ENCODE peak calls at places on chromosomes 3 and 15, in four cellular contexts. P is stimulated activated CD4-positive, alpha-beta T cell treated with anti-CD3 and anti-CD28 coated beads, Interleukin-12 subunit alpha, Interleukin-12 subunit beta, amount 100 ng/mL, for 48 hours; S is WERI-Rb-1; K is Kasumi-1. Z is an unnamed sample.

GRCh38 chr3:116112686-116113085 is 332.6 kb downstream of the LSAMP start:
- DNase-seq in P (no peak), K (no peak), S (no peak), Z (no peak)

GRCh38 chr15:35519536-35520149 is 26.3 kb downstream of the DPH6 start:
- DNase-seq in K (peak), S (no peak), P (no peak), Z (peak)

GRCh38 chr3:134291300-134292254 is 40.9 kb upstream of the RYK start:
- DNase-seq in S (no peak), P (no peak), K (no peak), Z (no peak)

GRCh38 chr3:131091768-131092167 is 65.1 kb downstream of the NEK11 start:
- DNase-seq in S (no peak), P (no peak), K (no peak), Z (no peak)

GRCh38 chr15:72967397-72967796 is 84.9 kb upstream of the NEO1 start:
- DNase-seq in P (no peak), S (no peak), K (no peak), Z (no peak)

GRCh38 chr3:120802916-120803315 is 60.4 kb downstream of the GTF2E1 start:
- DNase-seq in S (no peak), K (no peak), P (no peak), Z (no peak)

GRCh38 chr15:70722266-70723123 is 40.9 kb downstream of the UACA start:
- DNase-seq in K (peak), P (no peak), S (no peak), Z (peak)

GRCh38 chr3:15495461-15496340 is 25.8 kb downstream of the COLQ start:
- DNase-seq in P (no peak), K (no peak), S (no peak), Z (peak)

GRCh38 chr3:187679638-187680396 is 9.6 kb upstream of the SST start:
- DNase-seq in P (peak), S (peak), K (peak), Z (peak)

GRCh38 chr3:33440328-33440577 is at the start of gene UBP1:
- DNase-seq in P (no peak), K (no peak), S (no peak), Z (no peak)

GRCh38 chr15:78234515-78235040 is at the start of gene ACSBG1:
- DNase-seq in S (no peak), K (no peak), P (no peak), Z (peak)

GRCh38 chr3:106018111-106018510 is 149.3 kb upstream of the CBLB start:
- DNase-seq in K (no peak), S (no peak), P (no peak), Z (no peak)

GRCh38 chr3:98801042-98801747 is 38.1 kb downstream of the ST3GAL6 start:
- DNase-seq in S (no peak), K (no peak), P (no peak), Z (no peak)

GRCh38 chr3:80241791-80242190 is 474.0 kb upstream of the ROBO1 start:
- DNase-seq in S (no peak), P (no peak), K (no peak), Z (no peak)

Z was measured in cerebellum.